ENCODE peak calls at places on chromosomes 4 and X, in four cellular contexts. One of them, this sample, is unnamed.
A peak's percentile ranks its signal among the peaks of the same experiment; 100 is the strongest.

GRCh38 chrX:136619889-136620505 is 28.0 kb upstream of the CD40LG start:
- DNase-seq in H9: no peak
- DNase-seq in dorsolateral prefrontal cortex: no peak
- DNase-seq in esophagus muscularis mucosa: no peak
- DNase-seq in this sample: no peak

GRCh38 chr4:95549246-95550138 is 719 bp upstream of the UNC5C start:
- DNase-seq in H9: peak; percentile 65
- DNase-seq in dorsolateral prefrontal cortex: peak; percentile 81
- DNase-seq in esophagus muscularis mucosa: no peak
- DNase-seq in this sample: peak; percentile 55

GRCh38 chr4:36757623-36758311 is 476.4 kb downstream of the DTHD1 start:
- DNase-seq in H9: no peak
- DNase-seq in dorsolateral prefrontal cortex: no peak
- DNase-seq in esophagus muscularis mucosa: no peak
- DNase-seq in this sample: no peak

GRCh38 chr4:55625835-55626234 is 10.3 kb downstream of the NMU start:
- DNase-seq in H9: no peak
- DNase-seq in dorsolateral prefrontal cortex: no peak
- DNase-seq in esophagus muscularis mucosa: no peak
- DNase-seq in this sample: no peak

GRCh38 chrX:141760761-141761160 is 62.2 kb upstream of the SPANXD start:
- DNase-seq in H9: no peak
- DNase-seq in dorsolateral prefrontal cortex: no peak
- DNase-seq in esophagus muscularis mucosa: no peak
- DNase-seq in this sample: no peak

GRCh38 chr4:126560794-126561193 is 1072.0 kb upstream of the INTU start:
- DNase-seq in H9: no peak
- DNase-seq in dorsolateral prefrontal cortex: no peak
- DNase-seq in esophagus muscularis mucosa: no peak
- DNase-seq in this sample: no peak

GRCh38 chr4:108473163-108473720 is 147.1 kb upstream of the RPL34 start:
- DNase-seq in H9: no peak
- DNase-seq in dorsolateral prefrontal cortex: no peak
- DNase-seq in esophagus muscularis mucosa: no peak
- DNase-seq in this sample: no peak

GRCh38 chr4:61583696-61584095 is 383.6 kb downstream of the ADGRL3 start:
- DNase-seq in H9: no peak
- DNase-seq in dorsolateral prefrontal cortex: no peak
- DNase-seq in esophagus muscularis mucosa: no peak
- DNase-seq in this sample: no peak

GRCh38 chr4:181006509-181007290 is 1236.5 kb upstream of the TENM3 start:
- DNase-seq in H9: no peak
- DNase-seq in dorsolateral prefrontal cortex: no peak
- DNase-seq in esophagus muscularis mucosa: peak; percentile 24
- DNase-seq in this sample: no peak

GRCh38 chr4:110733901-110734300 is 111.0 kb upstream of the PITX2 start:
- DNase-seq in H9: no peak
- DNase-seq in dorsolateral prefrontal cortex: no peak
- DNase-seq in esophagus muscularis mucosa: no peak
- DNase-seq in this sample: no peak

GRCh38 chr4:119038465-119038864 is 97.2 kb upstream of the MYOZ2 start:
- DNase-seq in H9: no peak
- DNase-seq in dorsolateral prefrontal cortex: no peak
- DNase-seq in esophagus muscularis mucosa: no peak
- DNase-seq in this sample: no peak

GRCh38 chr4:663438-664428 is 10.3 kb downstream of the ATP5ME start:
- DNase-seq in H9: peak; percentile 82
- DNase-seq in dorsolateral prefrontal cortex: no peak
- DNase-seq in esophagus muscularis mucosa: no peak
- DNase-seq in this sample: peak; percentile 50

GRCh38 chr4:183261953-183262775 is 57.9 kb downstream of the CLDN22 start:
- DNase-seq in H9: peak; percentile 76
- DNase-seq in dorsolateral prefrontal cortex: peak; percentile 80
- DNase-seq in esophagus muscularis mucosa: peak; percentile 93
- DNase-seq in this sample: peak; percentile 82

GRCh38 chrX:2628751-2629315 is 62.3 kb upstream of the CD99 start:
- DNase-seq in H9: no peak
- DNase-seq in dorsolateral prefrontal cortex: no peak
- DNase-seq in esophagus muscularis mucosa: peak; percentile 31
- DNase-seq in this sample: no peak

GRCh38 chrX:38061335-38061734 is 55.0 kb downstream of the SYTL5 start:
- DNase-seq in H9: no peak
- DNase-seq in dorsolateral prefrontal cortex: no peak
- DNase-seq in esophagus muscularis mucosa: no peak
- DNase-seq in this sample: no peak

GRCh38 chrX:41334866-41335589 is 1.1 kb downstream of the DDX3X start:
- DNase-seq in H9: peak; percentile 56
- DNase-seq in dorsolateral prefrontal cortex: no peak
- DNase-seq in esophagus muscularis mucosa: peak; percentile 91
- DNase-seq in this sample: peak; percentile 59

GRCh38 chr4:158860856-158861255 is 92.0 kb downstream of the FNIP2 start:
- DNase-seq in H9: no peak
- DNase-seq in dorsolateral prefrontal cortex: no peak
- DNase-seq in esophagus muscularis mucosa: no peak
- DNase-seq in this sample: no peak

GRCh38 chr4:27318740-27319139 is 458.1 kb downstream of the STIM2 start:
- DNase-seq in H9: peak; percentile 80
- DNase-seq in dorsolateral prefrontal cortex: no peak
- DNase-seq in esophagus muscularis mucosa: no peak
- DNase-seq in this sample: peak; percentile 46

GRCh38 chr4:151960449-151961246 is 199.8 kb upstream of the GATB start:
- DNase-seq in H9: no peak
- DNase-seq in dorsolateral prefrontal cortex: peak; percentile 79
- DNase-seq in esophagus muscularis mucosa: no peak
- DNase-seq in this sample: no peak

GRCh38 chr4:67452100-67452887 is 93.0 kb downstream of the CENPC start:
- DNase-seq in H9: no peak
- DNase-seq in dorsolateral prefrontal cortex: no peak
- DNase-seq in esophagus muscularis mucosa: no peak
- DNase-seq in this sample: no peak

GRCh38 chrX:134024686-134025377 is 39.4 kb upstream of the GPC3 start:
- DNase-seq in H9: no peak
- DNase-seq in dorsolateral prefrontal cortex: no peak
- DNase-seq in esophagus muscularis mucosa: no peak
- DNase-seq in this sample: no peak

GRCh38 chrX:113804293-113804692 is 779.6 kb upstream of the HTR2C start:
- DNase-seq in H9: peak; percentile 47
- DNase-seq in dorsolateral prefrontal cortex: no peak
- DNase-seq in esophagus muscularis mucosa: no peak
- DNase-seq in this sample: no peak

GRCh38 chrX:54419559-54420302 is 20.5 kb upstream of the TSR2 start:
- DNase-seq in H9: no peak
- DNase-seq in dorsolateral prefrontal cortex: no peak
- DNase-seq in esophagus muscularis mucosa: no peak
- DNase-seq in this sample: no peak

GRCh38 chr4:185811509-185812364 is at the start of gene SORBS2:
- DNase-seq in H9: no peak
- DNase-seq in dorsolateral prefrontal cortex: peak; percentile 70
- DNase-seq in esophagus muscularis mucosa: no peak
- DNase-seq in this sample: no peak

GRCh38 chr4:128787509-128788311 is 21.8 kb upstream of the JADE1 start:
- DNase-seq in H9: no peak
- DNase-seq in dorsolateral prefrontal cortex: no peak
- DNase-seq in esophagus muscularis mucosa: no peak
- DNase-seq in this sample: no peak

GRCh38 chr4:116020141-116020722 is 906.8 kb upstream of the NDST4 start:
- DNase-seq in H9: no peak
- DNase-seq in dorsolateral prefrontal cortex: no peak
- DNase-seq in esophagus muscularis mucosa: no peak
- DNase-seq in this sample: no peak

GRCh38 chrX:55119712-55120111 is 30.9 kb downstream of the PAGE2 start:
- DNase-seq in H9: no peak
- DNase-seq in dorsolateral prefrontal cortex: no peak
- DNase-seq in esophagus muscularis mucosa: no peak
- DNase-seq in this sample: no peak

GRCh38 chrX:113558576-113558975 is 717.9 kb upstream of the AMOT start:
- DNase-seq in H9: no peak
- DNase-seq in dorsolateral prefrontal cortex: no peak
- DNase-seq in esophagus muscularis mucosa: no peak
- DNase-seq in this sample: no peak

GRCh38 chrX:16712116-16712824 is at the start of gene CTPS2:
- DNase-seq in H9: peak; percentile 73
- DNase-seq in dorsolateral prefrontal cortex: peak; percentile 42
- DNase-seq in esophagus muscularis mucosa: no peak
- DNase-seq in this sample: peak; percentile 41

GRCh38 chrX:1493877-1494510 is 41.3 kb upstream of the ASMTL start:
- DNase-seq in H9: peak; percentile 39
- DNase-seq in dorsolateral prefrontal cortex: no peak
- DNase-seq in esophagus muscularis mucosa: no peak
- DNase-seq in this sample: no peak

GRCh38 chrX:1464282-1465131 is 11.8 kb upstream of the ASMTL start:
- DNase-seq in H9: peak; percentile 18
- DNase-seq in dorsolateral prefrontal cortex: peak; percentile 23
- DNase-seq in esophagus muscularis mucosa: peak; percentile 81
- DNase-seq in this sample: no peak

GRCh38 chrX:154489182-154489581 is 1.2 kb downstream of the SLC10A3 start:
- DNase-seq in H9: no peak
- DNase-seq in dorsolateral prefrontal cortex: no peak
- DNase-seq in esophagus muscularis mucosa: no peak
- DNase-seq in this sample: no peak

GRCh38 chrX:154490021-154490413 is 412 bp downstream of the SLC10A3 start:
- DNase-seq in H9: no peak
- DNase-seq in dorsolateral prefrontal cortex: no peak
- DNase-seq in esophagus muscularis mucosa: no peak
- DNase-seq in this sample: no peak

GRCh38 chrX:154487518-154488290 is 1.3 kb upstream of the UBL4A start:
- DNase-seq in H9: no peak
- DNase-seq in dorsolateral prefrontal cortex: no peak
- DNase-seq in esophagus muscularis mucosa: no peak
- DNase-seq in this sample: no peak

GRCh38 chrX:154488336-154489075 is 1.9 kb downstream of the SLC10A3 start:
- DNase-seq in H9: no peak
- DNase-seq in dorsolateral prefrontal cortex: no peak
- DNase-seq in esophagus muscularis mucosa: no peak
- DNase-seq in this sample: no peak

GRCh38 chrX:154490414-154491083 is at the start of gene SLC10A3:
- DNase-seq in H9: peak; percentile 97
- DNase-seq in dorsolateral prefrontal cortex: peak; percentile 95
- DNase-seq in esophagus muscularis mucosa: peak; percentile 97
- DNase-seq in this sample: peak; percentile 86
- TF ChIP-seq CTCF in H9: no peak
- TF ChIP-seq CTCF in dorsolateral prefrontal cortex: no peak
- TF ChIP-seq CTCF in esophagus muscularis mucosa: no peak
- TF ChIP-seq CTCF in this sample: no peak

GRCh38 chr4:105455182-105455581 is 18.7 kb downstream of the PPA2 start:
- DNase-seq in H9: no peak
- DNase-seq in dorsolateral prefrontal cortex: no peak
- DNase-seq in esophagus muscularis mucosa: no peak
- DNase-seq in this sample: no peak

GRCh38 chr4:105457997-105458396 is 15.9 kb downstream of the PPA2 start:
- DNase-seq in H9: no peak
- DNase-seq in dorsolateral prefrontal cortex: no peak
- DNase-seq in esophagus muscularis mucosa: no peak
- DNase-seq in this sample: no peak

GRCh38 chr4:105451346-105451745 is 22.5 kb downstream of the PPA2 start:
- DNase-seq in H9: no peak
- DNase-seq in dorsolateral prefrontal cortex: no peak
- DNase-seq in esophagus muscularis mucosa: no peak
- DNase-seq in this sample: no peak

GRCh38 chr4:105455998-105456397 is 17.9 kb downstream of the PPA2 start:
- DNase-seq in H9: no peak
- DNase-seq in dorsolateral prefrontal cortex: no peak
- DNase-seq in esophagus muscularis mucosa: no peak
- DNase-seq in this sample: no peak

DNA sequence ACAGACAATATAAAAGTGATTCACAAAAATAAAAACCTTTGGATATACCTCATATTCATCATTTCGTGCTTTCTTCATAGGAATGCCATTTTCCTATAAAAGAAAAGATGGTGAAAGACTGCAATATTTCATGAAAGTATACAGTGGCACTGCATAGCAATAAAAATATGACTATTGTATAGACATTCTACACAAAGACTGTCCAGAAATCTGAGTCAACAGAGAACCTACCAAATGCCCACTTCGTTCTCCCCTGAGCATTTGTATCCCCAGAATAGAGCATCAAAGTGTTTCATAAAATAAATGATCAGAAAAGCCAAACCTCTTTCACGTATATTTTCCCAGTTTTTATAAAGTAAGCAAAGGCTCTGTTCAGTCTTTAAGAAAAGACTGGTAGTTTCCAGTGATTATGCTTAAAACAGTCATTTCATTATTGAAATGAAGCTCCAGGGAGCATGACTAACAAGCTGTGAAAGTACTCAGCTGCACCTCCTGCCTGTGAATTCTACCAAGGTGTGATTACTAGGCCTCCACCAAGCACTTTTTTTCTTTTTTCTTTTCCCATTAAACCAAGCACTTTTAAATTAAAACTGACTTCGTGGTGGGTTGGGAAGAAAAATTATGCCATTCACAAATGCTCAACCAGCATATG is 20.2 kb downstream of the PPA2 start:
- DNase-seq in H9: no peak
- DNase-seq in dorsolateral prefrontal cortex: no peak
- DNase-seq in esophagus muscularis mucosa: no peak
- DNase-seq in this sample: no peak
- TF ChIP-seq CTCF in H9: peak; percentile 24
- TF ChIP-seq CTCF in dorsolateral prefrontal cortex: no peak
- TF ChIP-seq CTCF in esophagus muscularis mucosa: no peak
- TF ChIP-seq CTCF in this sample: no peak

DNA sequence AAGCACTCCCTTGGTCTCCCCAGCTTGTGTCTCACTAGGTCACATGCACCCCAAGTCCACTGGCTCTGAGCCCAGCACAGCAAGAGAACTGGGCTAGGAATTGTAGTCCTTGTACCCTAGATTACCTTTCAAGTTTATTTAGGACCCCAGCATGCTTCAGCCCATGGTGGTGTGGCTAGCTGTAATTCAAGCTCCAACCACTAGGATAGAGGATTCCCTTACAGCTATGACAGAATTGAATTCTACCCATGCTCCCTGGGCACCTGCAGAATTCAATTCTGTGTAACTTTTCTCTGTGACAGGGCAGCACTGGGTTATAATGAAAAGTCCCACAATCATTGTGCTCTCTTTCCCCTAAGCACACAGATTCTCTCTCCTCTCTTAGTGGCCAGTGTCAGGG is 253.8 kb upstream of the DMD start:
- DNase-seq in H9: no peak
- DNase-seq in dorsolateral prefrontal cortex: no peak
- DNase-seq in esophagus muscularis mucosa: no peak
- DNase-seq in this sample: no peak
- TF ChIP-seq CTCF in H9: peak; percentile 65
- TF ChIP-seq CTCF in dorsolateral prefrontal cortex: no peak
- TF ChIP-seq CTCF in esophagus muscularis mucosa: no peak
- TF ChIP-seq CTCF in this sample: no peak

GRCh38 chr4:90002406-90003040 is 107.9 kb downstream of the MMRN1 start:
- DNase-seq in H9: no peak
- DNase-seq in dorsolateral prefrontal cortex: no peak
- DNase-seq in esophagus muscularis mucosa: no peak
- DNase-seq in this sample: no peak

GRCh38 chr4:89997171-89997704 is 102.6 kb downstream of the MMRN1 start:
- DNase-seq in H9: no peak
- DNase-seq in dorsolateral prefrontal cortex: no peak
- DNase-seq in esophagus muscularis mucosa: no peak
- DNase-seq in this sample: no peak

GRCh38 chr4:89995824-89996223 is 101.2 kb downstream of the MMRN1 start:
- DNase-seq in H9: no peak
- DNase-seq in dorsolateral prefrontal cortex: no peak
- DNase-seq in esophagus muscularis mucosa: no peak
- DNase-seq in this sample: no peak

GRCh38 chr4:89998350-89999098 is 103.9 kb downstream of the MMRN1 start:
- DNase-seq in H9: no peak
- DNase-seq in dorsolateral prefrontal cortex: no peak
- DNase-seq in esophagus muscularis mucosa: no peak
- DNase-seq in this sample: no peak

GRCh38 chr4:90000995-90001394 is 106.3 kb downstream of the MMRN1 start:
- DNase-seq in H9: no peak
- DNase-seq in dorsolateral prefrontal cortex: no peak
- DNase-seq in esophagus muscularis mucosa: no peak
- DNase-seq in this sample: no peak
- TF ChIP-seq CTCF in H9: no peak
- TF ChIP-seq CTCF in dorsolateral prefrontal cortex: no peak
- TF ChIP-seq CTCF in esophagus muscularis mucosa: no peak
- TF ChIP-seq CTCF in this sample: no peak

This sample was measured in endothelial cell.